ENCODE peak calls at places on chromosomes 5 and 9, in four cellular contexts. H, J, D and P are unnamed samples.

GRCh38 chr9:6034954-6035353 is 19.5 kb upstream of the RANBP6 start:
- DNase-seq in H (no peak), J (no peak), D (no peak), P (no peak)

GRCh38 chr9:96051423-96051822 is 175.9 kb downstream of the ERCC6L2 start:
- DNase-seq in H (no peak), J (no peak), D (no peak), P (no peak)

GRCh38 chr9:2461886-2462285 is 159.7 kb upstream of the VLDLR start:
- DNase-seq in H (no peak), J (no peak), D (no peak), P (no peak)

GRCh38 chr5:150082889-150083288 is 3.5 kb downstream of the CSF1R start:
- DNase-seq in H (peak), J (no peak), D (no peak), P (no peak)

GRCh38 chr5:170378740-170379139 is 10.4 kb downstream of the KCNMB1 start:
- DNase-seq in H (no peak), J (no peak), D (no peak), P (no peak)

GRCh38 chr5:170366276-170366675 is 22.9 kb downstream of the KCNMB1 start:
- DNase-seq in H (no peak), J (no peak), D (no peak), P (no peak)

GRCh38 chr9:3330792-3331420 is 194.9 kb downstream of the RFX3 start:
- DNase-seq in H (no peak), J (no peak), D (no peak), P (no peak)

GRCh38 chr9:96253059-96253696 is 48.8 kb downstream of the HSD17B3 start:
- DNase-seq in H (no peak), J (no peak), D (no peak), P (peak)

GRCh38 chr9:107388890-107389289 is 100.7 kb downstream of the KLF4 start:
- DNase-seq in H (no peak), J (no peak), D (no peak), P (no peak)

GRCh38 chr5:54361683-54362411 is 51.5 kb upstream of the ARL15 start:
- DNase-seq in H (no peak), J (no peak), D (no peak), P (no peak)